ENCODE peak calls at places on chromosomes 1 and 21, in eight cellular contexts. B is lung; Z is non-pigmented ciliary epithelial cell; Y is stimulated activated CD8-positive, alpha-beta memory T cell treated with anti-CD3 and anti-CD28 coated beads, Interleukin-4, amount 100 ng/mL, for 24 hours; Q is HEK293T; K is activated T-helper 9 cell treated with anti-CD3 and anti-CD28 coated beads, Interleukin-2, amount 50 U/mL, for 16 hours; V is ACHN; O is NCI-H1417. H is an unnamed sample.

GRCh38 chr1:19825298-19825697 is 10.2 kb upstream of the RNF186 start:
- DNase-seq in B (no peak), Z (no peak), Y (no peak), Q (no peak), K (no peak), V (no peak), O (no peak), H (peak)

GRCh38 chr1:172425339-172425738 is 4.9 kb downstream of the C1orf105 start:
- DNase-seq in B (no peak), Z (no peak), Y (no peak), Q (no peak), K (no peak), V (no peak), O (no peak), H (no peak)

GRCh38 chr1:16397095-16397494 is 30.1 kb downstream of the SZRD1 start:
- DNase-seq in B (no peak), Z (no peak), Y (no peak), Q (no peak), K (no peak), V (no peak), O (no peak), H (no peak)

GRCh38 chr1:31871703-31872102 is 55.9 kb upstream of the SPOCD1 start:
- DNase-seq in B (no peak), Z (no peak), Y (no peak), Q (no peak), K (no peak), V (no peak), O (no peak), H (no peak)

GRCh38 chr1:168621356-168621755 is 45.0 kb downstream of the XCL1 start:
- DNase-seq in B (no peak), Z (no peak), Y (no peak), Q (no peak), K (no peak), V (no peak), O (no peak), H (no peak)

GRCh38 chr1:194342484-194343262 is 1156.3 kb upstream of the B3GALT2 start:
- DNase-seq in B (no peak), Z (no peak), Y (no peak), Q (no peak), K (no peak), V (no peak), O (no peak), H (no peak)

GRCh38 chr21:16419188-16419874 is 689.5 kb downstream of the USP25 start:
- DNase-seq in B (peak), Z (peak), Y (no peak), Q (peak), K (no peak), V (no peak), O (peak), H (no peak)

GRCh38 chr1:9652379-9653194 is 1.1 kb downstream of the PIK3CD start:
- DNase-seq in B (no peak), Z (no peak), Y (peak), Q (peak), K (peak), V (no peak), O (peak), H (no peak)

GRCh38 chr21:19807231-19807630 is 1191.0 kb upstream of the NCAM2 start:
- DNase-seq in B (no peak), Z (no peak), Y (no peak), Q (no peak), K (no peak), V (no peak), O (no peak), H (no peak)

GRCh38 chr1:116988908-116989307 is 12.7 kb upstream of the CD101 start:
- DNase-seq in B (no peak), Z (no peak), Y (no peak), Q (no peak), K (no peak), V (no peak), O (peak), H (peak)

GRCh38 chr21:31182231-31183129 is 144.2 kb upstream of the KRTAP19-8 start:
- DNase-seq in B (no peak), Z (no peak), Y (peak), Q (no peak), K (peak), V (no peak), O (no peak), H (no peak)

GRCh38 chr1:169117599-169117998 is 11.1 kb downstream of the ATP1B1 start:
- DNase-seq in B (no peak), Z (no peak), Y (no peak), Q (no peak), K (no peak), V (no peak), O (no peak), H (no peak)

GRCh38 chr1:228095938-228096337 is 7.2 kb downstream of the C1orf35 start:
- DNase-seq in B (no peak), Z (no peak), Y (no peak), Q (no peak), K (no peak), V (no peak), O (no peak), H (no peak)

GRCh38 chr1:35298464-35298863 is 30.0 kb downstream of the ZMYM4 start:
- DNase-seq in B (no peak), Z (no peak), Y (no peak), Q (peak), K (no peak), V (peak), O (no peak), H (no peak)

GRCh38 chr1:150134537-150134936 is 15.2 kb upstream of the PLEKHO1 start:
- DNase-seq in B (no peak), Z (no peak), Y (no peak), Q (no peak), K (no peak), V (no peak), O (no peak), H (no peak)